ENCODE peak calls at places on chromosomes 5 and 9, in nine cellular contexts. A is A549, G is prostate gland, S is adrenal gland, L is tibial artery, B is stomach, V is transverse colon, Z is breast epithelium, C is sigmoid colon. H is an unnamed sample. For H3K4me1, the result is how much of the 10 kb centered on the place peaks cover.

GRCh38 chr5:153999995-154000394 is 38.7 kb downstream of the FAM114A2 start:
- DNase-seq in Z (no peak), S (no peak), A (no peak), B (no peak), G (no peak), L (no peak), V (no peak), C (no peak), H (no peak)

GRCh38 chr9:133277467-133277866 is 2.5 kb upstream of the ABO start:
- DNase-seq in V (peak), B (no peak), C (no peak), A (no peak), G (no peak), S (no peak), L (no peak), Z (no peak), H (no peak)

GRCh38 chr5:146788918-146789317 is 89.6 kb downstream of the PPP2R2B start:
- DNase-seq in G (no peak), L (no peak), A (no peak), S (no peak), B (no peak), Z (no peak), C (no peak), V (no peak), H (no peak)

GRCh38 chr5:167339205-167339604 is 952.2 kb upstream of the WWC1 start:
- DNase-seq in S (no peak), V (no peak), C (no peak), B (no peak), Z (no peak), L (no peak), A (no peak), G (no peak), H (no peak)

GRCh38 chr5:78594946-78595921 is 53.3 kb downstream of the LHFPL2 start:
- DNase-seq in B (no peak), V (peak), C (peak), A (peak), Z (peak), G (peak), L (no peak), S (peak), H (no peak)

GRCh38 chr9:121734465-121734864 is 83.0 kb downstream of the DAB2IP start:
- DNase-seq in A (no peak), Z (no peak), S (no peak), C (no peak), L (no peak), B (no peak), V (no peak), G (no peak), H (no peak)

GRCh38 chr5:119063579-119064379 is 7.1 kb upstream of the DMXL1 start:
- DNase-seq in C (no peak), B (no peak), G (peak), S (no peak), L (no peak), V (no peak), A (peak), Z (no peak), H (no peak)

GRCh38 chr9:68720656-68721313 is 15.7 kb downstream of the PIP5K1B start:
- DNase-seq in B (no peak), A (no peak), G (no peak), L (no peak), V (no peak), Z (no peak), C (no peak), S (no peak), H (no peak)

GRCh38 chr5:14458414-14458813 is 123.2 kb upstream of the OTULINL start:
- DNase-seq in G (no peak), S (no peak), Z (no peak), V (no peak), L (no peak), A (no peak), C (no peak), B (no peak), H (no peak)

GRCh38 chr9:72300884-72301283 is 64.1 kb downstream of the ZFAND5 start:
- DNase-seq in C (no peak), L (no peak), A (no peak), B (no peak), V (no peak), G (no peak), Z (no peak), S (no peak), H (no peak)

GRCh38 chr9:104784098-104784497 is 20.2 kb downstream of the NIPSNAP3B start:
- DNase-seq in L (no peak), Z (no peak), V (no peak), B (no peak), G (no peak), A (no peak), S (no peak), C (no peak), H (no peak)

GRCh38 chr5:37900692-37901091 is 60.9 kb upstream of the GDNF start:
- DNase-seq in V (peak), Z (no peak), G (no peak), B (peak), C (peak), S (no peak), L (peak), A (peak), H (no peak)

GRCh38 chr5:88925692-88926490 is 42.9 kb upstream of the MEF2C start:
- DNase-seq in B (no peak), V (no peak), A (no peak), S (no peak), L (no peak), Z (no peak), G (no peak), C (no peak), H (no peak)

GRCh38 chr5:118701796-118702195 is 286.6 kb downstream of the DTWD2 start:
- DNase-seq in Z (no peak), C (no peak), G (no peak), A (no peak), L (no peak), B (no peak), V (no peak), S (no peak), H (no peak)

GRCh38 chr5:158135682-158136176 is 276.8 kb upstream of the CLINT1 start:
- DNase-seq in B (no peak), A (no peak), V (no peak), L (no peak), Z (no peak), G (no peak), S (no peak), C (no peak), H (no peak)

GRCh38 chr5:45279109-45279508 is 417.1 kb downstream of the HCN1 start:
- DNase-seq in G (no peak), C (no peak), Z (no peak), V (no peak), S (no peak), B (no peak), A (no peak), L (no peak), H (no peak)

GRCh38 chr5:138180183-138180782 is 1.4 kb downstream of the KIF20A start:
- DNase-seq in G (no peak), C (no peak), S (no peak), Z (no peak), V (no peak), A (peak), B (no peak), L (no peak), H (no peak)

GRCh38 chr5:16741007-16741406 is 124.2 kb upstream of the RETREG1 start:
- DNase-seq in B (no peak), V (no peak), G (peak), A (no peak), Z (no peak), C (no peak), L (no peak), S (no peak), H (no peak)

GRCh38 chr5:83281658-83282057 is 189.9 kb upstream of the VCAN start:
- DNase-seq in V (no peak), Z (no peak), S (no peak), G (no peak), L (no peak), C (no peak), A (peak), B (no peak), H (no peak)

GRCh38 chr5:89246252-89246651 is 363.3 kb upstream of the MEF2C start:
- DNase-seq in C (no peak), B (no peak), S (no peak), A (no peak), Z (no peak), G (no peak), L (no peak), V (no peak), H (no peak)

GRCh38 chr9:35689601-35690446 is at the start of gene TPM2:
- DNase-seq in B (peak), V (peak), G (peak), C (peak), L (peak), Z (peak), S (peak), A (peak), H (peak)

GRCh38 chr9:111114486-111114885 is 76.2 kb upstream of the LPAR1 start:
- DNase-seq in L (no peak), G (no peak), B (no peak), C (no peak), Z (no peak), V (no peak), A (no peak), S (no peak), H (no peak)

GRCh38 chr5:105907016-105907415 is 1763.7 kb downstream of the EFNA5 start:
- DNase-seq in A (no peak), V (no peak), S (no peak), B (no peak), L (no peak), G (no peak), C (no peak), Z (no peak), H (no peak)

GRCh38 chr5:169875091-169875727 is 105.1 kb downstream of the INSYN2B start:
- DNase-seq in L (no peak), B (no peak), G (no peak), Z (no peak), V (no peak), A (no peak), C (no peak), S (no peak), H (peak)

GRCh38 chr5:5419291-5420210 is 2.9 kb upstream of the ICE1 start:
- DNase-seq in B (no peak), V (no peak), G (no peak), L (no peak), C (no peak), S (no peak), Z (no peak), A (peak), H (no peak)

GRCh38 chr9:70101265-70101664 is 57.6 kb downstream of the MAMDC2 start:
- DNase-seq in Z (no peak), G (no peak), S (no peak), A (no peak), C (no peak), B (no peak), V (no peak), L (no peak), H (no peak)

GRCh38 chr9:127347831-127348699 is 48.9 kb upstream of the SLC2A8 start:
- DNase-seq in B (peak), S (no peak), A (peak), V (no peak), C (no peak), L (no peak), Z (no peak), G (no peak), H (no peak)

GRCh38 chr9:19174127-19174921 is 47.0 kb upstream of the PLIN2 start:
- DNase-seq in L (peak), A (peak), V (peak), S (peak), C (peak), B (peak), G (peak), Z (peak), H (peak)

GRCh38 chr5:142753114-142753764 is 16.9 kb upstream of the ARHGAP26 start:
- DNase-seq in S (no peak), B (peak), C (peak), V (peak), G (peak), Z (peak), A (peak), L (peak), H (peak)

GRCh38 chr9:136882109-136882946 is 4.0 kb upstream of the TRAF2 start:
- DNase-seq in V (peak), A (peak), Z (peak), B (peak), G (no peak), S (peak), C (peak), L (no peak), H (peak)

GRCh38 chr5:139711852-139712171 is 63.7 kb downstream of the CXXC5 start:
- DNase-seq in V (no peak), Z (no peak), A (no peak), B (no peak), G (no peak), L (peak), S (no peak), C (peak), H (no peak)

GRCh38 chr5:147369742-147370374 is 135.0 kb downstream of the STK32A start:
- DNase-seq in C (no peak), A (peak), Z (no peak), B (no peak), S (no peak), G (no peak), V (no peak), L (no peak), H (no peak)

GRCh38 chr5:30845194-30845593 is 348.3 kb upstream of the CDH6 start:
- DNase-seq in G (no peak), S (no peak), A (no peak), V (no peak), L (no peak), Z (no peak), C (no peak), B (no peak), H (no peak)

GRCh38 chr5:134576386-134577021 is 51.0 kb downstream of the JADE2 start:
- DNase-seq in A (no peak), V (no peak), C (no peak), S (no peak), L (no peak), G (no peak), Z (no peak), B (no peak), H (no peak)

GRCh38 chr5:176369934-176370711 is 4.8 kb downstream of the ARL10 start:
- DNase-seq in B (no peak), A (no peak), L (no peak), G (no peak), V (no peak), Z (no peak), C (no peak), S (no peak), H (no peak)

DNA sequence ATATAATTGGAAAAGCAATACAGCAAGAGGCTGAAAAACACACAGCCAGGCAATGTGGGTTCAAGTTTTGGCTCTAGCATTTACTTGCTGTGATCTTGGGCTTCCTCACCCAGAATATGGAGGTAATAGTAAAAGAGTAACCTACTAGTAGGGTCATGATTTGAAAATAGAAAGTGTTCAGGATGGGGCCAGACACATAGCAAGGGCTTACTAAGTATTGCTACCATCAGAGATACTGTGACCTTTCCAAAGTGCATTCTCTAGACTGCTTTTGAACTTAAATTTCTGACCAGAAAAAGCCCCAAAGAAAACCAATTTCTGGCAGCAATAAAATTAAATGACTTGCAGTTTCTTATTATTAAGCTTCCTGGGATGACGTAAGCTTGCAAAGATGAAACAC is 20.4 kb downstream of the SLC45A2 start:
- DNase-seq in Z (no peak), V (no peak), G (no peak), L (no peak), A (no peak), C (no peak), B (no peak), S (no peak), H (no peak)
- TF ChIP-seq CTCF in Z (no peak), V (no peak), G (no peak), L (no peak), A (no peak), C (no peak), B (no peak), S (no peak), H (no peak)

GRCh38 chr5:10172242-10172641 is 77.4 kb downstream of the ATPSCKMT start:
- DNase-seq in V (no peak), C (no peak), L (no peak), B (no peak), G (no peak), A (no peak), S (no peak), Z (no peak), H (no peak)
- H3K4me1 ChIP-seq in V (under half), C (under half), L (under half), B (under half), G (under half), A (under half), S (under half), Z (under half), H (under half)

GRCh38 chr5:61139931-61140330 is 22.3 kb downstream of the SMIM15 start:
- DNase-seq in A (no peak), C (no peak), G (no peak), L (no peak), S (no peak), Z (no peak), V (no peak), B (no peak), H (no peak)

GRCh38 chr5:61139094-61139873 is 23.0 kb downstream of the SMIM15 start:
- DNase-seq in V (no peak), C (no peak), B (no peak), S (no peak), A (peak), G (no peak), L (no peak), Z (no peak), H (no peak)
- TF ChIP-seq CTCF in V (peak), C (no peak), B (no peak), S (peak), A (peak), G (no peak), L (peak), Z (no peak), H (no peak)

DNA sequence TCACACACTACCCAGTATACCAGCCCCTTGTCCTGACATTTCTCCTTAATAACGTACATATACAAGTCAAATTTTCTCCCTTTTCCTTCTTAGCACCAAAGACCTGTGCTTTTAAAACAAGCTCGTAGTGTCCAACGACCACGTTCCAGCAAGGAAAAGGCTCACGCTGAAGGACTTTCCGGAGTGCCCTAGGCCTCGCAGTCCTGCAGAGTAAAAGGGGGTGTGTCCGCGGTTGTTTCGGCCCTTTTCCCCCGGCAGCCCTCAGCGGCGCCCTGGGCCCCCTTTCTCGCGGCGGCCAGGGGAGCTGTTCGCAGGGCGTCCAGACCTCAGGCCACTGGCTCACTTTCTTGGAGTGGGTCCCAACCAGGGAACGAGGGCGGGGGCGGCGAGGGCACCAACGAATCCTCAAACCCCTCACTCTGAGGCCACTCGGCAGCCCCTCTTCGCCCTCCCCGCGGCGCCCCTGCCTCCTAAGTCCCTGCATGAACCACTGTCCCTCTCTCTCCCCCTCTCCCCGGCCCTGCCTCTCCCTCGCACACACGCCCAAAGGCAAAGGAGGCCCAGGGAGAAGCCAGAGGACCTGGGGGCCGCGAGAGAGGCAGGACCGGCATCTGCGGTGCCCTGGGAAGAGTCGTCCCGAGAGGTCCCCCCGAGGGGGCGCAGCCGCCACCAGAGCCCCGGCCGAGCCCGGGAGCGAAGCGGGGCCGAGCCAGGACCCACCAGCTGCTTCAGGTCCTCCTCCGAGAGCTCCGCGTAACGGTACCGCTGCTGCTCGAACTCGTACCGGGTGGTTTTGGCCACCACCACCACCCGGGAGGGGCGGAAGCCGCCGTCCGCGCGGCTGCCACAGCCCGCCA is 718 bp downstream of the NADK2 start:
- DNase-seq in V (peak), B (peak), G (peak), Z (peak), C (peak), S (peak), L (peak), A (peak), H (peak)
- H3K4me1 ChIP-seq in V (under half), B (under half), G (under half), Z (under half), C (under half), S (half or more), L (under half), A (under half), H (under half)